ENCODE peak calls at places on chromosome 16, in ten cellular contexts. P is EL, Z is mesendoderm, N is fibroblast of gingiva, D is left cardiac atrium, C is endothelial cell, U is glutamatergic neuron, H is iPS-NIHi11, M is astrocyte of the spinal cord, V is A673. I is an unnamed sample.

GRCh38 chr16:25126820-25127232 is 15.3 kb downstream of the LCMT1 start:
- DNase-seq in P (peak), Z (peak), N (peak), D (no peak), C (no peak), U (no peak), H (peak), M (peak), V (peak), I (peak)

GRCh38 chr16:31714899-31715504 is 158.6 kb upstream of the ZNF267 start:
- DNase-seq in P (no peak), Z (peak), N (no peak), D (no peak), C (no peak), U (no peak), H (no peak), M (no peak), V (no peak), I (no peak)

GRCh38 chr16:46629331-46629843 is 8.2 kb upstream of the SHCBP1 start:
- DNase-seq in P (peak), Z (peak), N (peak), D (no peak), C (peak), U (no peak), H (peak), M (peak), V (peak), I (peak)

GRCh38 chr16:70687172-70687531 is 1.3 kb upstream of the MTSS2 start:
- DNase-seq in P (no peak), Z (no peak), N (no peak), D (no peak), C (no peak), U (peak), H (no peak), M (no peak), V (no peak), I (no peak)

GRCh38 chr16:5058476-5058875 is 7.3 kb downstream of the C16orf89 start:
- DNase-seq in P (peak), Z (peak), N (no peak), D (no peak), C (peak), U (peak), H (peak), M (no peak), V (peak), I (no peak)

GRCh38 chr16:27286446-27286845 is 17.9 kb upstream of the NSMCE1 start:
- DNase-seq in P (peak), Z (no peak), N (peak), D (peak), C (no peak), U (no peak), H (no peak), M (peak), V (no peak), I (peak)

GRCh38 chr16:70018254-70018653 is 67.1 kb downstream of the CLEC18A start:
- DNase-seq in P (peak), Z (peak), N (peak), D (no peak), C (no peak), U (no peak), H (peak), M (no peak), V (peak), I (peak)

GRCh38 chr16:2768403-2769089 is 8.5 kb downstream of the ELOB start:
- DNase-seq in P (no peak), Z (peak), N (no peak), D (peak), C (no peak), U (peak), H (no peak), M (no peak), V (no peak), I (no peak)

GRCh38 chr16:27367463-27368357 is 34.3 kb upstream of the IL21R start:
- DNase-seq in P (peak), Z (peak), N (peak), D (peak), C (peak), U (peak), H (peak), M (peak), V (peak), I (peak)

GRCh38 chr16:1537763-1538289 is 4.4 kb downstream of the TMEM204 start:
- DNase-seq in P (no peak), Z (no peak), N (no peak), D (no peak), C (no peak), U (no peak), H (no peak), M (no peak), V (no peak), I (no peak)

GRCh38 chr16:56279132-56279531 is 87.8 kb downstream of the GNAO1 start:
- DNase-seq in P (no peak), Z (no peak), N (no peak), D (no peak), C (no peak), U (no peak), H (no peak), M (no peak), V (no peak), I (no peak)

GRCh38 chr16:70457446-70457845 is 3.1 kb downstream of the FCSK start:
- DNase-seq in P (no peak), Z (no peak), N (no peak), D (no peak), C (no peak), U (no peak), H (no peak), M (no peak), V (no peak), I (no peak)

GRCh38 chr16:10168258-10168657 is 14.0 kb downstream of the GRIN2A start:
- DNase-seq in P (peak), Z (no peak), N (no peak), D (no peak), C (no peak), U (no peak), H (no peak), M (peak), V (no peak), I (peak)

GRCh38 chr16:72172105-72173034 is at the start of gene PMFBP1:
- DNase-seq in P (peak), Z (peak), N (peak), D (peak), C (no peak), U (no peak), H (no peak), M (peak), V (peak), I (peak)

GRCh38 chr16:5438591-5438990 is 341.0 kb upstream of the EEF2KMT start:
- DNase-seq in P (no peak), Z (peak), N (no peak), D (no peak), C (no peak), U (no peak), H (no peak), M (no peak), V (peak), I (no peak)

GRCh38 chr16:49515016-49515415 is 141.4 kb downstream of the C16orf78 start:
- DNase-seq in P (no peak), Z (no peak), N (no peak), D (no peak), C (no peak), U (no peak), H (no peak), M (no peak), V (no peak), I (no peak)

GRCh38 chr16:78505544-78506371 is 406.3 kb downstream of the WWOX start:
- DNase-seq in P (no peak), Z (peak), N (peak), D (peak), C (no peak), U (no peak), H (peak), M (no peak), V (no peak), I (peak)

GRCh38 chr16:976389-976931 is 5.1 kb upstream of the SOX8 start:
- DNase-seq in P (no peak), Z (no peak), N (no peak), D (no peak), C (no peak), U (peak), H (no peak), M (no peak), V (no peak), I (no peak)

GRCh38 chr16:75218256-75219076 is at the start of gene CTRB1:
- DNase-seq in P (no peak), Z (no peak), N (no peak), D (no peak), C (no peak), U (no peak), H (no peak), M (no peak), V (no peak), I (no peak)

GRCh38 chr16:24077989-24078388 is 178.1 kb upstream of the CACNG3 start:
- DNase-seq in P (no peak), Z (no peak), N (no peak), D (no peak), C (no peak), U (no peak), H (no peak), M (no peak), V (no peak), I (no peak)

GRCh38 chr16:74709477-74709877 is 8.8 kb upstream of the MLKL start:
- DNase-seq in P (peak), Z (peak), N (peak), D (peak), C (peak), U (peak), H (peak), M (peak), V (peak), I (peak)

GRCh38 chr16:27254262-27254811 is 14.2 kb downstream of the NSMCE1 start:
- DNase-seq in P (no peak), Z (no peak), N (no peak), D (no peak), C (no peak), U (no peak), H (no peak), M (no peak), V (no peak), I (no peak)

GRCh38 chr16:4392382-4393242 is 21.0 kb downstream of the VASN start:
- DNase-seq in P (peak), Z (peak), N (peak), D (peak), C (no peak), U (no peak), H (peak), M (peak), V (peak), I (peak)

GRCh38 chr16:85626191-85626951 is 13.2 kb downstream of the GSE1 start:
- DNase-seq in P (no peak), Z (peak), N (no peak), D (no peak), C (no peak), U (peak), H (no peak), M (no peak), V (peak), I (no peak)

GRCh38 chr16:23666919-23667659 is 11.6 kb upstream of the PLK1 start:
- DNase-seq in P (no peak), Z (no peak), N (no peak), D (no peak), C (no peak), U (no peak), H (no peak), M (no peak), V (no peak), I (no peak)

GRCh38 chr16:5490499-5490898 is 392.9 kb upstream of the EEF2KMT start:
- DNase-seq in P (no peak), Z (peak), N (no peak), D (peak), C (peak), U (peak), H (peak), M (no peak), V (peak), I (no peak)

GRCh38 chr16:57053206-57053605 is 39.2 kb upstream of the CPNE2 start:
- DNase-seq in P (no peak), Z (no peak), N (no peak), D (no peak), C (no peak), U (no peak), H (no peak), M (no peak), V (no peak), I (no peak)

GRCh38 chr16:85871756-85872155 is 27.2 kb upstream of the IRF8 start:
- DNase-seq in P (no peak), Z (no peak), N (no peak), D (no peak), C (no peak), U (no peak), H (no peak), M (no peak), V (no peak), I (no peak)

GRCh38 chr16:51151435-51151950 is 423 bp upstream of the SALL1 start:
- DNase-seq in P (peak), Z (peak), N (peak), D (peak), C (peak), U (peak), H (peak), M (peak), V (peak), I (peak)

GRCh38 chr16:9134739-9135138 is 43.3 kb downstream of the HAPSTR1 start:
- DNase-seq in P (peak), Z (peak), N (peak), D (no peak), C (peak), U (peak), H (peak), M (peak), V (peak), I (peak)

GRCh38 chr16:58907297-58907696 is 173.2 kb upstream of the GOT2 start:
- DNase-seq in P (no peak), Z (no peak), N (no peak), D (no peak), C (no peak), U (no peak), H (no peak), M (no peak), V (no peak), I (no peak)

GRCh38 chr16:66949472-66949871 is 11.6 kb upstream of the CES3 start:
- DNase-seq in P (no peak), Z (no peak), N (no peak), D (no peak), C (no peak), U (no peak), H (no peak), M (no peak), V (no peak), I (no peak)

GRCh38 chr16:85924675-85925074 is 25.7 kb downstream of the IRF8 start:
- DNase-seq in P (no peak), Z (no peak), N (no peak), D (no peak), C (no peak), U (no peak), H (no peak), M (no peak), V (no peak), I (peak)

GRCh38 chr16:31201511-31202401 is 804 bp downstream of the PYCARD start:
- DNase-seq in P (no peak), Z (peak), N (no peak), D (peak), C (peak), U (peak), H (peak), M (no peak), V (no peak), I (no peak)

GRCh38 chr16:71927787-71928186 is 32.5 kb downstream of the IST1 start:
- DNase-seq in P (no peak), Z (no peak), N (no peak), D (no peak), C (no peak), U (no peak), H (no peak), M (no peak), V (no peak), I (no peak)